ENCODE peak calls at places on chromosomes 7 and 10, in six cellular contexts. One of them, this sample, is unnamed.

GRCh38 chr7:5681979-5682546 is 99.4 kb downstream of the RNF216 start:
- DNase-seq in kidney: no peak
- DNase-seq in mammary epithelial cell: no peak
- DNase-seq in cardiac fibroblast: no peak
- DNase-seq in dorsolateral prefrontal cortex: no peak
- DNase-seq in AG04449: no peak
- DNase-seq in this sample: no peak

GRCh38 chr7:99365318-99366141 is 9.0 kb upstream of the ARPC1B start:
- DNase-seq in cardiac fibroblast: peak; percentile 26
- DNase-seq in kidney: peak; percentile 75
- DNase-seq in dorsolateral prefrontal cortex: no peak
- DNase-seq in mammary epithelial cell: peak; percentile 41
- DNase-seq in AG04449: no peak
- DNase-seq in this sample: no peak

GRCh38 chr7:128215739-128216138 is 25.3 kb upstream of the LEP start:
- DNase-seq in mammary epithelial cell: no peak
- DNase-seq in cardiac fibroblast: peak; percentile 81
- DNase-seq in kidney: no peak
- DNase-seq in dorsolateral prefrontal cortex: no peak
- DNase-seq in AG04449: no peak
- DNase-seq in this sample: peak; percentile 92

GRCh38 chr7:157502701-157503111 is 165.9 kb downstream of the DNAJB6 start:
- DNase-seq in dorsolateral prefrontal cortex: no peak
- DNase-seq in kidney: no peak
- DNase-seq in AG04449: no peak
- DNase-seq in cardiac fibroblast: peak; percentile 13
- DNase-seq in mammary epithelial cell: no peak
- DNase-seq in this sample: no peak

GRCh38 chr7:2210551-2211258 is 22.0 kb downstream of the MAD1L1 start:
- DNase-seq in cardiac fibroblast: no peak
- DNase-seq in dorsolateral prefrontal cortex: no peak
- DNase-seq in kidney: peak; percentile 51
- DNase-seq in mammary epithelial cell: no peak
- DNase-seq in AG04449: no peak
- DNase-seq in this sample: no peak

GRCh38 chr7:111255576-111255975 is 164.6 kb downstream of the LRRN3 start:
- DNase-seq in dorsolateral prefrontal cortex: no peak
- DNase-seq in AG04449: no peak
- DNase-seq in kidney: no peak
- DNase-seq in mammary epithelial cell: peak; percentile 27
- DNase-seq in cardiac fibroblast: peak; percentile 6
- DNase-seq in this sample: no peak

GRCh38 chr10:104123397-104123796 is 1.4 kb downstream of the SFR1 start:
- DNase-seq in dorsolateral prefrontal cortex: no peak
- DNase-seq in AG04449: no peak
- DNase-seq in cardiac fibroblast: peak; percentile 53
- DNase-seq in mammary epithelial cell: peak; percentile 20
- DNase-seq in kidney: no peak
- DNase-seq in this sample: peak; percentile 24

GRCh38 chr10:49243139-49243538 is 54.9 kb upstream of the TMEM273 start:
- DNase-seq in AG04449: no peak
- DNase-seq in kidney: no peak
- DNase-seq in cardiac fibroblast: no peak
- DNase-seq in mammary epithelial cell: no peak
- DNase-seq in dorsolateral prefrontal cortex: no peak
- DNase-seq in this sample: no peak

GRCh38 chr7:111108526-111108925 is 17.6 kb downstream of the LRRN3 start:
- DNase-seq in AG04449: no peak
- DNase-seq in dorsolateral prefrontal cortex: no peak
- DNase-seq in kidney: no peak
- DNase-seq in mammary epithelial cell: peak; percentile 16
- DNase-seq in cardiac fibroblast: peak; percentile 67
- DNase-seq in this sample: peak; percentile 41

GRCh38 chr7:121262221-121262620 is 66.6 kb upstream of the WNT16 start:
- DNase-seq in cardiac fibroblast: no peak
- DNase-seq in mammary epithelial cell: no peak
- DNase-seq in AG04449: peak; percentile 38
- DNase-seq in kidney: no peak
- DNase-seq in dorsolateral prefrontal cortex: no peak
- DNase-seq in this sample: peak; percentile 15

GRCh38 chr7:135923700-135924261 is 53.4 kb downstream of the MTPN start:
- DNase-seq in kidney: no peak
- DNase-seq in cardiac fibroblast: peak; percentile 76
- DNase-seq in mammary epithelial cell: peak; percentile 94
- DNase-seq in dorsolateral prefrontal cortex: no peak
- DNase-seq in AG04449: peak; percentile 67
- DNase-seq in this sample: peak; percentile 89

GRCh38 chr10:95229724-95230627 is 35.9 kb downstream of the ACSM6 start:
- DNase-seq in kidney: no peak
- DNase-seq in dorsolateral prefrontal cortex: no peak
- DNase-seq in AG04449: peak; percentile 97
- DNase-seq in mammary epithelial cell: peak; percentile 96
- DNase-seq in cardiac fibroblast: peak; percentile 91
- DNase-seq in this sample: peak; percentile 98

GRCh38 chr10:90930971-90931841 is 10.3 kb upstream of the ANKRD1 start:
- DNase-seq in cardiac fibroblast: peak; percentile 98
- DNase-seq in mammary epithelial cell: no peak
- DNase-seq in kidney: peak; percentile 90
- DNase-seq in AG04449: peak; percentile 98
- DNase-seq in dorsolateral prefrontal cortex: no peak
- DNase-seq in this sample: peak; percentile 99

GRCh38 chr7:83655951-83656556 is 7.1 kb upstream of the SEMA3E start:
- DNase-seq in AG04449: peak; percentile 10
- DNase-seq in kidney: no peak
- DNase-seq in mammary epithelial cell: peak; percentile 32
- DNase-seq in dorsolateral prefrontal cortex: no peak
- DNase-seq in cardiac fibroblast: peak; percentile 68
- DNase-seq in this sample: peak; percentile 52

DNA sequence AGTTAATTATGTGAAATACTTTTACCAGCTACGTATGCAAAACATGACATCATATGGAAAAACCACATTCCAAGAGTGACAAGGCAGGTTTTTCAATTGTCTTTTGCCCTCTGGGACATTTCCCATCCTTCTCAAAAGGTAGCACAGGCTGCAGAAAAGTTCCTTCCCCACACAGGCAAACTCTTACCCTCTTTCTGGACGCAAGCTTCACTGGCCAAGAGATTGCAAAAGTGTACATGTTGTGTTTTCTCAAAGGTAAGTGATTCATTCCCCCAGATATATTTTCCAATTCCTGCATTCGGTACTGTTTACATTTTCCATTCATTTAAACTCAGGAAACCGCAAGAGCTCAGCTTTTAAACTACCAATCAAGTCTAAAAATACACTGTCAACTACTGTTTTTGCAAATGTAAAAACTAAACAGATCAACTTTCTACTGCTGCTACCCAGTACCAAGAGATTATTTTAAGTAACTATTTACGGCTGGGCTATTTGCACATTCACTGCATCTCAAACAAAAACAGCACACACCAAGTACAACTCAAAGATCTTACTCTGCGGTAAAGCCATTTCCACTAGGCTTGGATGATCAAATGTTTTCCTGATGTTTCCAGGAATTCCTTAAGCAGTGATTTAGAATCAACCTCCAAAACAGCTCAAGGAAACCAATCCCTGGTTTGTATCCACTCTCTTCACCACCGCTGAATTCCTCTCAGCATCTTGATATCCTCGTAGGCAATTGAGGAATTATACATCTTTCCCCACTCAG is 233.6 kb upstream of the CCDC6 start:
- DNase-seq in dorsolateral prefrontal cortex: no peak
- DNase-seq in cardiac fibroblast: peak; percentile 47
- DNase-seq in AG04449: peak; percentile 49
- DNase-seq in kidney: no peak
- DNase-seq in mammary epithelial cell: peak; percentile 49
- DNase-seq in this sample: peak; percentile 38
- H3K4me3 ChIP-seq in dorsolateral prefrontal cortex: no peak overlapping the region
- H3K4me3 ChIP-seq in cardiac fibroblast: no peak overlapping the region
- H3K4me3 ChIP-seq in AG04449: peak overlapping the region; percentile 9
- H3K4me3 ChIP-seq in kidney: peak overlapping the region; percentile 45
- H3K4me3 ChIP-seq in mammary epithelial cell: no peak overlapping the region
- H3K4me3 ChIP-seq in this sample: no peak overlapping the region

GRCh38 chr10:102696736-102697135 is 17.5 kb downstream of the ARL3 start:
- DNase-seq in AG04449: no peak
- DNase-seq in kidney: no peak
- DNase-seq in mammary epithelial cell: peak; percentile 55
- DNase-seq in cardiac fibroblast: no peak
- DNase-seq in dorsolateral prefrontal cortex: no peak
- DNase-seq in this sample: no peak
- H3K4me3 ChIP-seq in AG04449: no peak overlapping the region
- H3K4me3 ChIP-seq in kidney: no peak overlapping the region
- H3K4me3 ChIP-seq in mammary epithelial cell: no peak overlapping the region
- H3K4me3 ChIP-seq in cardiac fibroblast: no peak overlapping the region
- H3K4me3 ChIP-seq in dorsolateral prefrontal cortex: no peak overlapping the region
- H3K4me3 ChIP-seq in this sample: no peak overlapping the region

GRCh38 chr7:106109521-106110237 is 2.4 kb downstream of the SYPL1 start:
- DNase-seq in AG04449: no peak
- DNase-seq in dorsolateral prefrontal cortex: no peak
- DNase-seq in kidney: no peak
- DNase-seq in mammary epithelial cell: no peak
- DNase-seq in cardiac fibroblast: no peak
- DNase-seq in this sample: no peak
- H3K4me3 ChIP-seq in AG04449: peak overlapping the region; percentile 4
- H3K4me3 ChIP-seq in dorsolateral prefrontal cortex: peak overlapping the region; percentile 79
- H3K4me3 ChIP-seq in kidney: peak overlapping the region; percentile 73
- H3K4me3 ChIP-seq in mammary epithelial cell: peak overlapping the region; percentile 98
- H3K4me3 ChIP-seq in cardiac fibroblast: no peak overlapping the region
- H3K4me3 ChIP-seq in this sample: no peak overlapping the region

GRCh38 chr7:73770002-73770859 is at the start of gene CLDN3:
- DNase-seq in mammary epithelial cell: peak; percentile 57
- DNase-seq in dorsolateral prefrontal cortex: no peak
- DNase-seq in cardiac fibroblast: no peak
- DNase-seq in kidney: peak; percentile 97
- DNase-seq in AG04449: no peak
- DNase-seq in this sample: no peak

GRCh38 chr7:73769481-73770001 is 529 bp downstream of the CLDN3 start:
- DNase-seq in dorsolateral prefrontal cortex: no peak
- DNase-seq in kidney: peak; percentile 72
- DNase-seq in AG04449: no peak
- DNase-seq in cardiac fibroblast: no peak
- DNase-seq in mammary epithelial cell: no peak
- DNase-seq in this sample: no peak

GRCh38 chr7:73766556-73767229 is 3.4 kb downstream of the CLDN3 start:
- DNase-seq in cardiac fibroblast: no peak
- DNase-seq in AG04449: no peak
- DNase-seq in mammary epithelial cell: no peak
- DNase-seq in kidney: peak; percentile 22
- DNase-seq in dorsolateral prefrontal cortex: no peak
- DNase-seq in this sample: no peak

GRCh38 chr7:73770860-73771665 is 993 bp upstream of the CLDN3 start:
- DNase-seq in AG04449: no peak
- DNase-seq in kidney: peak; percentile 35
- DNase-seq in dorsolateral prefrontal cortex: no peak
- DNase-seq in cardiac fibroblast: no peak
- DNase-seq in mammary epithelial cell: no peak
- DNase-seq in this sample: no peak

DNA sequence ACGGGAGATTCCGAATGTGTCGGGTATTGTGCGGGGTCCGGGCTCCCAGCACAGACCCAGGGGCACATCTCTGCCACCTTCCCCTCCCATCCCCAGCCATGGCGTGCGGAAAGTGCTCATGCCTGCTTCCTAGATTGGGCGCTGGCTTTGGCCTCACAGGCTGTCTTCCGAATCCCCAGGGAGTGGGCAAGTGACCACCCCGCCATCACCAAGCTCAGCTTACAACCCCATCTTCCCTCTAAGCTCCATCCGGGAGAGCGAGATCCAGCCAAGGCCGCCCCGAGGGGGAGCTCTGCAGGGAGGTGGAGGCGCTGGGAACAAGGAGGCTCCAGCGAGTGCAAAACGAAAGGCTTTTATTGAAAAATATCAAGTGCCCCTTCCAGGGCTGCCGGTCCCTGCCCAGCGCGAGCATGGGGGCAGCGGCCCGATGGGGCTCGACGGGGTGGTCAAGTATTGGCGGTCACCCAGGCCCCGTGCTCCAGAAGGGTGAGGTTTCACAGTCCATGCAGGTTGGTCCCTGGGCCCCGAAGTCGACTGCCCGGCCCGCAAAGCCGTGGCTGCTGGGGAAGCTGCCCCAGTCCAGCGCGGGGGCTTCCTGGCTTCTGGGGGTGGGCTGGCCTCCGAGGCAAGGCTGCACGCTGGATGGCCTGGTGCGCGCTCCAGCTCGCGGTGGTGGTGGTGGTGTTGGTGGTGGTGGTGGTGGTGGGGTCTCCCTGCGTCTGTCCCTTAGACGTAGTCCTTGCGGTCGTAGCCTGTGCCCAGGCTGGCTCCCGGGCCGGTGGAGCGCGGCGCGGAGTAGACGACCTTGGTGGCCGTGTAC is 1.2 kb downstream of the CLDN3 start:
- DNase-seq in cardiac fibroblast: no peak
- DNase-seq in dorsolateral prefrontal cortex: no peak
- DNase-seq in AG04449: no peak
- DNase-seq in mammary epithelial cell: no peak
- DNase-seq in kidney: peak; percentile 64
- DNase-seq in this sample: no peak
- H3K4me3 ChIP-seq in cardiac fibroblast: no peak overlapping the region
- H3K4me3 ChIP-seq in dorsolateral prefrontal cortex: no peak overlapping the region
- H3K4me3 ChIP-seq in AG04449: no peak overlapping the region
- H3K4me3 ChIP-seq in mammary epithelial cell: peak overlapping the region; percentile 24
- H3K4me3 ChIP-seq in kidney: peak overlapping the region; percentile 68
- H3K4me3 ChIP-seq in this sample: no peak overlapping the region

GRCh38 chr7:17947606-17948005 is 7.3 kb upstream of the SNX13 start:
- DNase-seq in mammary epithelial cell: no peak
- DNase-seq in cardiac fibroblast: no peak
- DNase-seq in kidney: no peak
- DNase-seq in dorsolateral prefrontal cortex: no peak
- DNase-seq in AG04449: no peak
- DNase-seq in this sample: no peak

GRCh38 chr7:17943006-17943405 is 2.7 kb upstream of the SNX13 start:
- DNase-seq in AG04449: no peak
- DNase-seq in kidney: no peak
- DNase-seq in mammary epithelial cell: no peak
- DNase-seq in dorsolateral prefrontal cortex: no peak
- DNase-seq in cardiac fibroblast: no peak
- DNase-seq in this sample: no peak

GRCh38 chr7:17948503-17949238 is 8.4 kb upstream of the SNX13 start:
- DNase-seq in mammary epithelial cell: peak; percentile 55
- DNase-seq in cardiac fibroblast: peak; percentile 7
- DNase-seq in AG04449: no peak
- DNase-seq in kidney: no peak
- DNase-seq in dorsolateral prefrontal cortex: no peak
- DNase-seq in this sample: peak; percentile 17

GRCh38 chr7:17944720-17945119 is 4.4 kb upstream of the SNX13 start:
- DNase-seq in mammary epithelial cell: no peak
- DNase-seq in cardiac fibroblast: no peak
- DNase-seq in kidney: no peak
- DNase-seq in AG04449: no peak
- DNase-seq in dorsolateral prefrontal cortex: no peak
- DNase-seq in this sample: no peak

GRCh38 chr7:17946591-17946990 is 6.3 kb upstream of the SNX13 start:
- DNase-seq in kidney: no peak
- DNase-seq in cardiac fibroblast: no peak
- DNase-seq in dorsolateral prefrontal cortex: no peak
- DNase-seq in AG04449: no peak
- DNase-seq in mammary epithelial cell: no peak
- DNase-seq in this sample: no peak
- H3K4me3 ChIP-seq in kidney: no peak overlapping the region
- H3K4me3 ChIP-seq in cardiac fibroblast: no peak overlapping the region
- H3K4me3 ChIP-seq in dorsolateral prefrontal cortex: peak overlapping the region; percentile 28
- H3K4me3 ChIP-seq in AG04449: no peak overlapping the region
- H3K4me3 ChIP-seq in mammary epithelial cell: no peak overlapping the region
- H3K4me3 ChIP-seq in this sample: no peak overlapping the region

GRCh38 chr10:73906524-73907447 is 4.1 kb upstream of the PLAU start:
- DNase-seq in AG04449: peak; percentile 96
- DNase-seq in cardiac fibroblast: peak; percentile 99
- DNase-seq in kidney: peak; percentile 93
- DNase-seq in mammary epithelial cell: peak; percentile 90
- DNase-seq in dorsolateral prefrontal cortex: no peak
- DNase-seq in this sample: peak; percentile 98
- H3K4me3 ChIP-seq in AG04449: peak overlapping the region; percentile 35
- H3K4me3 ChIP-seq in cardiac fibroblast: peak overlapping the region; percentile 6
- H3K4me3 ChIP-seq in kidney: no peak overlapping the region
- H3K4me3 ChIP-seq in mammary epithelial cell: no peak overlapping the region
- H3K4me3 ChIP-seq in dorsolateral prefrontal cortex: no peak overlapping the region
- H3K4me3 ChIP-seq in this sample: peak overlapping the region; percentile 35